ENCODE peak calls at places on chromosomes 5 and 9, in ten cellular contexts. One of them, this sample, is unnamed.

GRCh38 chr5:53674114-53674513 is 113.7 kb downstream of the NDUFS4 start:
- DNase-seq in MM.1S: no peak
- DNase-seq in colonic mucosa: no peak
- DNase-seq in nephron progenitor cell: no peak
- DNase-seq in CD8-positive, alpha-beta T cell: no peak
- DNase-seq in body of pancreas: no peak
- DNase-seq in foreskin fibroblast: no peak
- DNase-seq in RWPE1: no peak
- DNase-seq in fibroblast of mammary gland: no peak
- DNase-seq in PC-3: no peak
- DNase-seq in this sample: no peak

GRCh38 chr9:32627394-32627954 is 8.0 kb downstream of the TAF1L start:
- DNase-seq in nephron progenitor cell: no peak
- DNase-seq in RWPE1: peak
- DNase-seq in PC-3: peak
- DNase-seq in foreskin fibroblast: no peak
- DNase-seq in MM.1S: no peak
- DNase-seq in fibroblast of mammary gland: no peak
- DNase-seq in body of pancreas: no peak
- DNase-seq in CD8-positive, alpha-beta T cell: no peak
- DNase-seq in colonic mucosa: no peak
- DNase-seq in this sample: no peak

GRCh38 chr5:113040672-113041071 is 64.1 kb downstream of the DCP2 start:
- DNase-seq in nephron progenitor cell: no peak
- DNase-seq in body of pancreas: no peak
- DNase-seq in fibroblast of mammary gland: no peak
- DNase-seq in colonic mucosa: no peak
- DNase-seq in foreskin fibroblast: no peak
- DNase-seq in RWPE1: no peak
- DNase-seq in PC-3: no peak
- DNase-seq in MM.1S: no peak
- DNase-seq in CD8-positive, alpha-beta T cell: no peak
- DNase-seq in this sample: no peak

GRCh38 chr9:136083558-136084190 is 11.4 kb downstream of the NACC2 start:
- DNase-seq in PC-3: no peak
- DNase-seq in MM.1S: no peak
- DNase-seq in fibroblast of mammary gland: no peak
- DNase-seq in body of pancreas: no peak
- DNase-seq in colonic mucosa: no peak
- DNase-seq in RWPE1: no peak
- DNase-seq in nephron progenitor cell: no peak
- DNase-seq in foreskin fibroblast: no peak
- DNase-seq in CD8-positive, alpha-beta T cell: no peak
- DNase-seq in this sample: no peak

GRCh38 chr9:21392270-21392669 is 7.1 kb upstream of the IFNA2 start:
- DNase-seq in PC-3: peak
- DNase-seq in foreskin fibroblast: no peak
- DNase-seq in MM.1S: no peak
- DNase-seq in RWPE1: no peak
- DNase-seq in fibroblast of mammary gland: peak
- DNase-seq in body of pancreas: no peak
- DNase-seq in CD8-positive, alpha-beta T cell: no peak
- DNase-seq in nephron progenitor cell: no peak
- DNase-seq in colonic mucosa: no peak
- DNase-seq in this sample: no peak

GRCh38 chr5:54457094-54457531 is 1.6 kb downstream of the HSPB3 start:
- DNase-seq in CD8-positive, alpha-beta T cell: no peak
- DNase-seq in colonic mucosa: no peak
- DNase-seq in fibroblast of mammary gland: peak
- DNase-seq in nephron progenitor cell: no peak
- DNase-seq in body of pancreas: peak
- DNase-seq in RWPE1: peak
- DNase-seq in foreskin fibroblast: peak
- DNase-seq in MM.1S: no peak
- DNase-seq in PC-3: no peak
- DNase-seq in this sample: no peak

GRCh38 chr5:76571595-76571994 is 51.6 kb downstream of the F2RL2 start:
- DNase-seq in CD8-positive, alpha-beta T cell: no peak
- DNase-seq in nephron progenitor cell: no peak
- DNase-seq in RWPE1: no peak
- DNase-seq in foreskin fibroblast: no peak
- DNase-seq in PC-3: no peak
- DNase-seq in fibroblast of mammary gland: no peak
- DNase-seq in body of pancreas: no peak
- DNase-seq in colonic mucosa: no peak
- DNase-seq in MM.1S: no peak
- DNase-seq in this sample: no peak

GRCh38 chr9:5110867-5111681 is 74.4 kb downstream of the INSL6 start:
- DNase-seq in MM.1S: no peak
- DNase-seq in foreskin fibroblast: no peak
- DNase-seq in colonic mucosa: no peak
- DNase-seq in CD8-positive, alpha-beta T cell: no peak
- DNase-seq in body of pancreas: no peak
- DNase-seq in nephron progenitor cell: no peak
- DNase-seq in RWPE1: no peak
- DNase-seq in PC-3: no peak
- DNase-seq in fibroblast of mammary gland: no peak
- DNase-seq in this sample: no peak

GRCh38 chr5:643351-643801 is 31.2 kb downstream of the CEP72 start:
- DNase-seq in fibroblast of mammary gland: no peak
- DNase-seq in colonic mucosa: no peak
- DNase-seq in PC-3: no peak
- DNase-seq in MM.1S: no peak
- DNase-seq in RWPE1: no peak
- DNase-seq in nephron progenitor cell: no peak
- DNase-seq in CD8-positive, alpha-beta T cell: no peak
- DNase-seq in body of pancreas: no peak
- DNase-seq in foreskin fibroblast: no peak
- DNase-seq in this sample: no peak

GRCh38 chr5:134435525-134435924 is 23.8 kb upstream of the CDKN2AIPNL start:
- DNase-seq in CD8-positive, alpha-beta T cell: no peak
- DNase-seq in colonic mucosa: no peak
- DNase-seq in fibroblast of mammary gland: peak
- DNase-seq in foreskin fibroblast: peak
- DNase-seq in MM.1S: no peak
- DNase-seq in RWPE1: peak
- DNase-seq in PC-3: peak
- DNase-seq in body of pancreas: no peak
- DNase-seq in nephron progenitor cell: no peak
- DNase-seq in this sample: no peak

GRCh38 chr5:10264569-10264968 is 14.5 kb downstream of the CCT5 start:
- DNase-seq in PC-3: no peak
- DNase-seq in nephron progenitor cell: no peak
- DNase-seq in CD8-positive, alpha-beta T cell: no peak
- DNase-seq in MM.1S: no peak
- DNase-seq in foreskin fibroblast: peak
- DNase-seq in fibroblast of mammary gland: no peak
- DNase-seq in RWPE1: no peak
- DNase-seq in colonic mucosa: no peak
- DNase-seq in body of pancreas: no peak
- DNase-seq in this sample: no peak

GRCh38 chr5:4653475-4653874 is 486.7 kb upstream of the ADAMTS16 start:
- DNase-seq in nephron progenitor cell: no peak
- DNase-seq in colonic mucosa: no peak
- DNase-seq in foreskin fibroblast: no peak
- DNase-seq in MM.1S: no peak
- DNase-seq in CD8-positive, alpha-beta T cell: no peak
- DNase-seq in body of pancreas: no peak
- DNase-seq in RWPE1: no peak
- DNase-seq in fibroblast of mammary gland: no peak
- DNase-seq in PC-3: no peak
- DNase-seq in this sample: no peak

GRCh38 chr5:177382423-177383029 is 1.7 kb upstream of the SLC34A1 start:
- DNase-seq in fibroblast of mammary gland: peak
- DNase-seq in nephron progenitor cell: no peak
- DNase-seq in body of pancreas: peak
- DNase-seq in RWPE1: no peak
- DNase-seq in CD8-positive, alpha-beta T cell: no peak
- DNase-seq in MM.1S: peak
- DNase-seq in PC-3: peak
- DNase-seq in foreskin fibroblast: no peak
- DNase-seq in colonic mucosa: no peak
- DNase-seq in this sample: no peak

GRCh38 chr9:70589571-70590263 is 175.3 kb upstream of the KLF9 start:
- DNase-seq in RWPE1: no peak
- DNase-seq in foreskin fibroblast: peak
- DNase-seq in nephron progenitor cell: no peak
- DNase-seq in CD8-positive, alpha-beta T cell: no peak
- DNase-seq in fibroblast of mammary gland: peak
- DNase-seq in MM.1S: no peak
- DNase-seq in PC-3: no peak
- DNase-seq in body of pancreas: no peak
- DNase-seq in colonic mucosa: no peak
- DNase-seq in this sample: no peak

DNA sequence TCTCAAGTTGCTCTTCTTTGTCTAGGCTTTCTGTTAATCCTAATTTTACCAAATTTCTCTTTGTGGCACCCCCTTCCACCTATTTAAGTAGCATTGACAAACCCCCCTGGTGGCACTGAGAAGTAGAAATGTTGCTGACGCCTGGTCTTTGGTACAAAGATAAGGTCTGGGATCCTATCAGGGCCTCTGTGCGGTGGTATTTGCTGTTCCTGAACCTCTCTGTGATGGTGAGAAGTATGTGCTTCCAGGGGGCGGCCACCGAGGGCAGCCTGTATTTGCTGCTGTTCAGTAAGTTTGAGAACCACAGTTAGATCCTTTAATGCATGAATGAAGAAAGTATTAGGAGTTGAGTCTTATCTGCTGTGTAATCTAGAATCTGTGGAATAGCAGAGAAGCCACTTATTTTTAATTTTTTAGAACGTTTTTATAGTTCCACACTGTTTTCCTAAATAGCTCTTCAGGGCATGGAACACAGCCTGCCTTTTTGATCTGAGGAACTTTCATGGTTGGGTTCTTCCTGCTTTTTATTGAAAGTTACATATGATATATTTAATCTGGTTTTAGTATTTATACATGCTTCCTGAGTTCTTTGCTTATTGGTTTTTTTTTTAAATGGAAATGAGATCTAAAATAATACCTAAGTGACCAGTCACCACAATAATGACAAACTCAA is 124.2 kb downstream of the TRIO start:
- DNase-seq in colonic mucosa: no peak
- DNase-seq in MM.1S: no peak
- DNase-seq in body of pancreas: no peak
- DNase-seq in PC-3: peak
- DNase-seq in RWPE1: no peak
- DNase-seq in nephron progenitor cell: no peak
- DNase-seq in foreskin fibroblast: no peak
- DNase-seq in fibroblast of mammary gland: no peak
- DNase-seq in CD8-positive, alpha-beta T cell: no peak
- DNase-seq in this sample: no peak
- TF ChIP-seq CTCF in colonic mucosa: no peak
- TF ChIP-seq CTCF in MM.1S: no peak
- TF ChIP-seq CTCF in body of pancreas: no peak
- TF ChIP-seq CTCF in PC-3: no peak
- TF ChIP-seq CTCF in RWPE1: no peak
- TF ChIP-seq CTCF in nephron progenitor cell: no peak
- TF ChIP-seq CTCF in foreskin fibroblast: no peak
- TF ChIP-seq CTCF in fibroblast of mammary gland: no peak
- TF ChIP-seq CTCF in CD8-positive, alpha-beta T cell: no peak
- TF ChIP-seq CTCF in this sample: peak

DNA sequence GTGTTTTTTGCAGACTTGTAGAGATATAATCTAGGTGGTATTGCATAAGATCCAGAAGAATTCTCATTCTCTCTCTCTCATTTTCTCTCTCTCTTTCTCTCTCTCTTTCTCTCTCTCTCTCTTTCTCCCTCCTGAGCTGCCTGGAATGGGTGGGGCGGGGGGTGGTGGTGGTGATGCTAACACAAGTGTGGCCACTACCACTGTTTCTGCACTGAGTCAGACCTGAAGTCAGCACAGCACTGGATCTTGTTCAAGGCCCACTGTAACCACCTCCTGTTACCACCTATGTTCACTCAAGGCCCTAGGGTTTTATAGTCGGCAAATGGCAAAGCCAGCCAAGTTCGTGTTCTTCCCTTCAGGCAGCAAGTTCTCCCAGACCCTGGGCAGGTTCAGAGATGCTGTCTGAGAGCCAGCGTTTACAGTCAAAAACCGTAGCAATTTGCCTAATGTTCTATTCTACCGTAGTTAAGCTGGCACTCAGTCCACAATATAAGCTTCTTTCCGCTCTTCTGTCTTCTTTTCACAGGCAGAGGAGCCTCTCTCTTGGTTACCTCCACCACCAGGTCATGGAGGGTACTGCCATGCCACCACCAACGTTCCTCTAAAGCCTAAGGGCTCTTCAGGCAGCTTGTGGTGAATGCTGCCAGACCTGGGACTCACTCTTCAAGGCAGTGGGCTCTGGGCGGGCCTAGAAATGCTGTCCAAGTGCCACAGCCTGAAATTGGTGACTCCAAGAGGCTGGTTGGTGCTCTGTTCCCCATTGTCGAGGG is 235.7 kb upstream of the PRR16 start:
- DNase-seq in colonic mucosa: no peak
- DNase-seq in foreskin fibroblast: no peak
- DNase-seq in nephron progenitor cell: no peak
- DNase-seq in MM.1S: no peak
- DNase-seq in PC-3: no peak
- DNase-seq in RWPE1: no peak
- DNase-seq in body of pancreas: no peak
- DNase-seq in fibroblast of mammary gland: peak
- DNase-seq in CD8-positive, alpha-beta T cell: no peak
- DNase-seq in this sample: no peak
- TF ChIP-seq CTCF in colonic mucosa: no peak
- TF ChIP-seq CTCF in foreskin fibroblast: no peak
- TF ChIP-seq CTCF in nephron progenitor cell: no peak
- TF ChIP-seq CTCF in MM.1S: peak
- TF ChIP-seq CTCF in PC-3: no peak
- TF ChIP-seq CTCF in RWPE1: no peak
- TF ChIP-seq CTCF in body of pancreas: no peak
- TF ChIP-seq CTCF in fibroblast of mammary gland: no peak
- TF ChIP-seq CTCF in CD8-positive, alpha-beta T cell: no peak
- TF ChIP-seq CTCF in this sample: peak

GRCh38 chr9:1100945-1101344 is 50.8 kb downstream of the DMRT2 start:
- DNase-seq in body of pancreas: peak
- DNase-seq in nephron progenitor cell: peak
- DNase-seq in MM.1S: peak
- DNase-seq in PC-3: peak
- DNase-seq in RWPE1: no peak
- DNase-seq in colonic mucosa: peak
- DNase-seq in fibroblast of mammary gland: peak
- DNase-seq in CD8-positive, alpha-beta T cell: no peak
- DNase-seq in foreskin fibroblast: peak
- DNase-seq in this sample: no peak
- TF ChIP-seq CTCF in body of pancreas: peak
- TF ChIP-seq CTCF in nephron progenitor cell: peak
- TF ChIP-seq CTCF in MM.1S: peak
- TF ChIP-seq CTCF in PC-3: peak
- TF ChIP-seq CTCF in RWPE1: peak
- TF ChIP-seq CTCF in colonic mucosa: peak
- TF ChIP-seq CTCF in fibroblast of mammary gland: peak
- TF ChIP-seq CTCF in CD8-positive, alpha-beta T cell: no peak
- TF ChIP-seq CTCF in foreskin fibroblast: peak
- TF ChIP-seq CTCF in this sample: peak

DNA sequence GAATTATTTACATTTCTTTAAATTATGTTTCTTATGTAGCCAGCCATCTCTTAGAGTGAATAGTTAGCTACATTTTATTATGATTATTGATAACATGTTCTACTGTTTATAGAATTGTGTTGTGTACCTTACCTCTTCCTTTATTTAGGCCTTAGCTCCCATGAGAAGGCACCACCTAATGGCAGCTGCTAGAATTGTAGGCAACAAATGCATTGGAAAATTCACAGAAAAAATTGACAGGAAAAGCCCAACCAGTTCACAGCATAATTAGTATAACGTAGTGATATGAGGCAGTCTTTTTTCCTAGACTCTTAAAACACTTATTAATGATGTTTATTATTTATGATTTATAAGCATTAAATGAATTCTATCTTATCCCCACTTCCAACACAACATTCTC is 175.8 kb downstream of the WDR70 start:
- DNase-seq in foreskin fibroblast: no peak
- DNase-seq in RWPE1: peak
- DNase-seq in PC-3: peak
- DNase-seq in CD8-positive, alpha-beta T cell: no peak
- DNase-seq in body of pancreas: no peak
- DNase-seq in fibroblast of mammary gland: peak
- DNase-seq in nephron progenitor cell: no peak
- DNase-seq in colonic mucosa: no peak
- DNase-seq in MM.1S: peak
- DNase-seq in this sample: no peak
- TF ChIP-seq CTCF in foreskin fibroblast: peak
- TF ChIP-seq CTCF in RWPE1: peak
- TF ChIP-seq CTCF in PC-3: peak
- TF ChIP-seq CTCF in CD8-positive, alpha-beta T cell: no peak
- TF ChIP-seq CTCF in body of pancreas: no peak
- TF ChIP-seq CTCF in fibroblast of mammary gland: peak
- TF ChIP-seq CTCF in nephron progenitor cell: peak
- TF ChIP-seq CTCF in colonic mucosa: peak
- TF ChIP-seq CTCF in MM.1S: peak
- TF ChIP-seq CTCF in this sample: peak

This sample was measured in type B pancreatic cell.